ENCODE peak calls at places on chromosomes 1 and 21, in five cellular contexts. G is HCT116, D is GM12878, L is SK-N-SH, M is K562. X is an unnamed sample.

GRCh38 chr1:167517535-167518330 is 596 bp downstream of the CD247 start:
- DNase-seq in G (no peak), D (no peak), L (no peak), M (peak; percentile 88), X (no peak)

GRCh38 chr21:37829447-37829846 is 86.8 kb downstream of the KCNJ6 start:
- DNase-seq in G (no peak), D (no peak), L (no peak), M (no peak), X (no peak)

GRCh38 chr1:157147906-157148717 is 9.9 kb upstream of the ETV3 start:
- DNase-seq in G (no peak), D (no peak), L (no peak), M (peak; percentile 24), X (no peak)

GRCh38 chr1:59061876-59062275 is 235.0 kb upstream of the FGGY start:
- DNase-seq in G (peak; percentile 32), D (no peak), L (no peak), M (no peak), X (no peak)

GRCh38 chr21:20774737-20775136 is 223.5 kb upstream of the NCAM2 start:
- DNase-seq in G (no peak), D (no peak), L (no peak), M (no peak), X (no peak)

GRCh38 chr1:100721502-100722205 is 2.1 kb downstream of the VCAM1 start:
- DNase-seq in G (no peak), D (no peak), L (no peak), M (no peak), X (no peak)

GRCh38 chr1:94808682-94809081 is 11.5 kb upstream of the SLC44A3 start:
- DNase-seq in G (no peak), D (no peak), L (no peak), M (no peak), X (no peak)

GRCh38 chr1:50929376-50929958 is 30.6 kb downstream of the FAF1 start:
- DNase-seq in G (peak; percentile 16), D (no peak), L (peak; percentile 27), M (peak; percentile 21), X (peak; percentile 10)

GRCh38 chr1:227935826-227936225 is 11.9 kb downstream of the WNT9A start:
- DNase-seq in G (no peak), D (no peak), L (no peak), M (no peak), X (no peak)

GRCh38 chr1:151165281-151165737 is 393 bp downstream of the LYSMD1 start:
- DNase-seq in G (no peak), D (no peak), L (peak; percentile 67), M (no peak), X (no peak)

GRCh38 chr1:187091666-187092065 is 262.9 kb downstream of the PLA2G4A start:
- DNase-seq in G (no peak), D (no peak), L (no peak), M (no peak), X (no peak)

GRCh38 chr1:116377564-116378529 is 4.8 kb downstream of the ATP1A1 start:
- DNase-seq in G (no peak), D (peak; percentile 96), L (peak; percentile 38), M (no peak), X (peak; percentile 50)

GRCh38 chr1:227943354-227943753 is 4.4 kb downstream of the WNT9A start:
- DNase-seq in G (no peak), D (no peak), L (no peak), M (no peak), X (no peak)

GRCh38 chr1:211323156-211324063 is 3.2 kb upstream of the TRAF5 start:
- DNase-seq in G (no peak), D (no peak), L (peak; percentile 75), M (peak; percentile 74), X (peak; percentile 60)

GRCh38 chr21:39935716-39936115 is 68.5 kb downstream of the PCP4 start:
- DNase-seq in G (no peak), D (no peak), L (no peak), M (no peak), X (no peak)

GRCh38 chr1:184617433-184618029 is 137.1 kb downstream of the EDEM3 start:
- DNase-seq in G (no peak), D (no peak), L (no peak), M (no peak), X (no peak)

GRCh38 chr1:104780470-104781078 is 1030.9 kb downstream of the AMY1C start:
- DNase-seq in G (no peak), D (no peak), L (peak; percentile 56), M (peak; percentile 14), X (peak; percentile 12)

GRCh38 chr1:13871916-13872315 is 171.9 kb downstream of the PRDM2 start:
- DNase-seq in G (no peak), D (no peak), L (no peak), M (no peak), X (no peak)

GRCh38 chr1:44025816-44026215 is 5.4 kb downstream of the SLC6A9 start:
- DNase-seq in G (no peak), D (no peak), L (no peak), M (no peak), X (no peak)

GRCh38 chr1:25744140-25744581 is 55.8 kb upstream of the SELENON start:
- DNase-seq in G (peak; percentile 3), D (no peak), L (peak; percentile 69), M (no peak), X (peak; percentile 10)

GRCh38 chr1:229364216-229365065 is 21.6 kb upstream of the CCSAP start:
- DNase-seq in G (no peak), D (no peak), L (no peak), M (no peak), X (no peak)

GRCh38 chr1:185441608-185442007 is 124.6 kb upstream of the IVNS1ABP start:
- DNase-seq in G (no peak), D (no peak), L (no peak), M (no peak), X (no peak)

GRCh38 chr1:177209357-177209756 is 38.6 kb downstream of the BRINP2 start:
- DNase-seq in G (no peak), D (no peak), L (no peak), M (no peak), X (peak; percentile 98)

GRCh38 chr21:42056468-42056867 is 14.6 kb upstream of the UMODL1 start:
- DNase-seq in G (no peak), D (no peak), L (no peak), M (no peak), X (no peak)

GRCh38 chr21:42058631-42059111 is 12.4 kb upstream of the UMODL1 start:
- DNase-seq in G (no peak), D (no peak), L (no peak), M (no peak), X (no peak)

GRCh38 chr21:42057861-42058437 is 13.2 kb upstream of the UMODL1 start:
- DNase-seq in G (no peak), D (no peak), L (no peak), M (no peak), X (no peak)

GRCh38 chr21:42055425-42055824 is 15.7 kb upstream of the UMODL1 start:
- DNase-seq in G (no peak), D (no peak), L (no peak), M (no peak), X (no peak)

DNA sequence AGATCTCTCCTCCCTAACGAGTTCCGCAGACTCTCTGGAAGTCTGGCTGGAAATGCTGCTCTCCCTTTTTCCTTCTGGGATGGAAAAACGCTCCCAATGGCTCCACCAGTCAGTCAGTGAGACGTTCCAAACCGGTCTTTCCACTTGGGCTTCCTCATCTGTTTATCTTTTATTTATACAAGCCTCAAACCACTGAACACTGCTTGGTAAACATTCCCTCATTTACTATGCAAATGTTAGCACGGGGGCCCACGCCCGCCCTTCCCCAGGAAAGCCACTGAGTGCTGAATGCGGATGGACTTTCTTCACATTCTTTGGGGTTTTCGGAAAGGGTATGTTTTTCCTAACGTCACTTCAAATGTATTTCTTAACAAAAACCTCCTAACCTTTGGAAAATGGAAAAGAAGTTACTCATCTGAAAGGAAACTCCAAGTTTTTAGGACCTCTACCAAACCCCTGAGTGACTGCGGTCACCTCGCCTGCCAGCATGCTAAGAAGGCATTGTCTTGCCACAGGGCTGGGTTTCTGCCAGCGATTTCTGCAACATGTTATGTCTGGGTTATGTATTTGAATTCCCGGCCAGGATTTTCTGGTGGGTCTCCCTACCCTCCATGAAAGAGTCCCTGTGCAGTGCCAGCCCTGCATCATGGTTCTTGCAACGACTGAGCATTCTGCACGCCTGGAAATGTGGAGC is 14.0 kb upstream of the UMODL1 start:
- DNase-seq in G (no peak), D (no peak), L (no peak), M (no peak), X (no peak)
- H3K27ac ChIP-seq in G (no peak overlapping the region), D (no peak overlapping the region), L (no peak overlapping the region), M (no peak overlapping the region), X (no peak overlapping the region)

DNA sequence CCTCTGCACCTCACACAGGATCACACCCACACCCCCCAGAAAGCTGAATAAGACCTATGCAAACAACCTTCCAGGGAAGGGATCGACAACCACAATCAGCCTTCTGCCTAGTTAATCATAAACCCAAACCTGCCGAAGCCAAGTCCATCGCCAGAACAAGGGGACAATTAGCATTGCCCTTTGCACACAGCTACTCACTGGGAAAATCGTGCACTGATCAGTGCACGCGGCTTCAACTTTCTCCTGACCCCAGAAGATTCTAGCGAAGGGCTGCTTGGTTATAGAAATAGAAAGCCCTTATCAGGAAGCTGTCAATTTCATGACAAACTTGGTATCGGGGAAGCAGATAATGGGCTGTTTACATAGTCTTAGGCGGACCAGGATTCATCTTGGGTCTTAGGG is 29.5 kb downstream of the RUNX1 start:
- DNase-seq in G (no peak), D (no peak), L (no peak), M (no peak), X (no peak)
- TF ChIP-seq REST in G (no peak), D (no peak), L (no peak), M (no peak), X (no peak)

GRCh38 chr1:231601775-231602674 is 24.6 kb upstream of the DISC1 start:
- DNase-seq in G (no peak), D (no peak), L (no peak), M (no peak), X (no peak)
- TF ChIP-seq SIN3A in G (no peak), D (no peak), L (no peak), M (no peak), X (no peak)

GRCh38 chr1:12146343-12147112 is 20.3 kb upstream of the TNFRSF1B start:
- DNase-seq in G (no peak), D (no peak), L (no peak), M (no peak), X (no peak)

GRCh38 chr1:12148958-12149790 is 17.6 kb upstream of the TNFRSF1B start:
- DNase-seq in G (no peak), D (no peak), L (no peak), M (no peak), X (no peak)

GRCh38 chr1:12148160-12148957 is 18.4 kb upstream of the TNFRSF1B start:
- DNase-seq in G (peak; percentile 29), D (no peak), L (no peak), M (no peak), X (no peak)

GRCh38 chr1:12145616-12146342 is 21.0 kb upstream of the TNFRSF1B start:
- DNase-seq in G (no peak), D (no peak), L (no peak), M (no peak), X (no peak)

DNA sequence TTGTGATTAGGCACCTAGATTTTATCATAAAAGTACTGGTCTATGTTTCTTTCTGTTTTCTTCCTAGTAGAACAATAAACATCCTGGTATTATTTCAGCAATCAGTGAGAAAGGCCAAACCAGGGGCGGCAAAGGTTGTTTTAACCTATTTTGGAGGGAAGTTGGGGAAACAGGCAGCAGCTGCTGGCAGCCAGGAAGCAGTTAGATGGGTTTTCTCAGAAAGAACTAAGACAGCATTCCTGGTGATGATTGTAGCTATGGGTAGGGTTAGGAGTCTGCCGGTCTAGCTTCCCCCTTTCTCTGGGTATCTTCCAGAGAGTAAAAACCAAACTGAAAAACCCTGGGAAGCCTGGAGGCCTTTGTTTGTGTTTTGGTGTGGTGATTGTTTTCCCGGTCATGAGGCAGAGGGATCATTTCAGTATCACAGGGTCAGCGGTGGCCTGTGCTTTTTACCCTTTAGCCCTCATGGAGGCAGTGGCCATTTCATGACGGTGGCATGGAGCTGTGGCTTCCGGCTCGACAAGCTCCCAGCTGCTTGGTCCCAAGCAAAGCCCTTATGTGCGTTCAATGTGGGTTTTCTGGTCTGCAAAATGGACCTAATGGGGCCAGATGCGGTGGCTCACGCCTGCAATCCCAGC is 19.6 kb upstream of the TNFRSF1B start:
- DNase-seq in G (no peak), D (no peak), L (no peak), M (no peak), X (no peak)
- H3K27ac ChIP-seq in G (no peak overlapping the region), D (peak overlapping the region; percentile 40), L (no peak overlapping the region), M (no peak overlapping the region), X (no peak overlapping the region)